ENCODE peak calls at places on chromosomes 5 and 9, in eight cellular contexts. V, R, D, P, G, T, X and U are unnamed samples.

GRCh38 chr5:71601222-71602026 is 14.3 kb downstream of the MCCC2 start:
- DNase-seq in V (peak; percentile 91), R (peak; percentile 50), D (peak; percentile 64), P (peak; percentile 54), G (peak; percentile 9), T (peak; percentile 80), X (peak; percentile 90), U (peak; percentile 70)

GRCh38 chr5:140821375-140822280 is at the start of gene PCDHA5:
- DNase-seq in V (no peak), R (no peak), D (no peak), P (no peak), G (no peak), T (no peak), X (no peak), U (no peak)

GRCh38 chr9:34049630-34050384 is 1.1 kb upstream of the UBAP2 start:
- DNase-seq in V (no peak), R (no peak), D (no peak), P (no peak), G (no peak), T (no peak), X (peak; percentile 23), U (no peak)

GRCh38 chr9:116495725-116496124 is 191.4 kb upstream of the TRIM32 start:
- DNase-seq in V (no peak), R (no peak), D (no peak), P (no peak), G (no peak), T (no peak), X (no peak), U (no peak)

GRCh38 chr5:73654861-73655318 is 28.9 kb downstream of the ARHGEF28 start:
- DNase-seq in V (no peak), R (no peak), D (no peak), P (no peak), G (no peak), T (no peak), X (no peak), U (no peak)

GRCh38 chr5:168163966-168164365 is 127.5 kb upstream of the WWC1 start:
- DNase-seq in V (no peak), R (peak; percentile 61), D (no peak), P (no peak), G (no peak), T (peak; percentile 72), X (no peak), U (no peak)

GRCh38 chr9:120914953-120915352 is 11.6 kb downstream of the TRAF1 start:
- DNase-seq in V (no peak), R (no peak), D (no peak), P (no peak), G (no peak), T (no peak), X (no peak), U (no peak)

GRCh38 chr5:17000296-17000939 is 64.3 kb upstream of the MYO10 start:
- DNase-seq in V (peak; percentile 97), R (no peak), D (no peak), P (no peak), G (no peak), T (peak; percentile 8), X (peak; percentile 21), U (peak; percentile 90)

GRCh38 chr5:111685969-111686368 is 71.0 kb downstream of the NREP start:
- DNase-seq in V (no peak), R (no peak), D (no peak), P (no peak), G (no peak), T (no peak), X (peak; percentile 43), U (no peak)